ENCODE peak calls at places on chromosomes 13 and 19, in four cellular contexts. One of them, this sample, is unnamed.

GRCh38 chr13:94065741-94066140 is 413.7 kb downstream of the DCT start:
- DNase-seq in T-helper 2 cell: no peak
- DNase-seq in NCI-H748 treated with DMSO at 0.1 percent for 48 hours: no peak
- DNase-seq in stimulated activated CD8-positive, alpha-beta memory T cell treated with anti-CD3 and anti-CD28 coated beads, Interleukin-2, amount 100 ng/mL, for 48 hours: no peak
- DNase-seq in this sample: no peak

GRCh38 chr13:67416047-67416925 is 186.2 kb upstream of the PCDH9 start:
- DNase-seq in T-helper 2 cell: no peak
- DNase-seq in stimulated activated CD8-positive, alpha-beta memory T cell treated with anti-CD3 and anti-CD28 coated beads, Interleukin-2, amount 100 ng/mL, for 48 hours: no peak
- DNase-seq in NCI-H748 treated with DMSO at 0.1 percent for 48 hours: no peak
- DNase-seq in this sample: no peak

GRCh38 chr19:18051887-18052286 is 34.8 kb downstream of the IL12RB1 start:
- DNase-seq in NCI-H748 treated with DMSO at 0.1 percent for 48 hours: no peak
- DNase-seq in stimulated activated CD8-positive, alpha-beta memory T cell treated with anti-CD3 and anti-CD28 coated beads, Interleukin-2, amount 100 ng/mL, for 48 hours: no peak
- DNase-seq in T-helper 2 cell: no peak
- DNase-seq in this sample: no peak

GRCh38 chr13:57624565-57625435 is 6.7 kb upstream of the PCDH17 start:
- DNase-seq in T-helper 2 cell: no peak
- DNase-seq in stimulated activated CD8-positive, alpha-beta memory T cell treated with anti-CD3 and anti-CD28 coated beads, Interleukin-2, amount 100 ng/mL, for 48 hours: no peak
- DNase-seq in NCI-H748 treated with DMSO at 0.1 percent for 48 hours: peak
- DNase-seq in this sample: no peak

GRCh38 chr19:44644391-44645016 is 794 bp downstream of the PVR start:
- DNase-seq in NCI-H748 treated with DMSO at 0.1 percent for 48 hours: peak
- DNase-seq in T-helper 2 cell: no peak
- DNase-seq in stimulated activated CD8-positive, alpha-beta memory T cell treated with anti-CD3 and anti-CD28 coated beads, Interleukin-2, amount 100 ng/mL, for 48 hours: no peak
- DNase-seq in this sample: no peak

GRCh38 chr13:50080158-50080855 is 65.1 kb downstream of the KCNRG start:
- DNase-seq in T-helper 2 cell: no peak
- DNase-seq in NCI-H748 treated with DMSO at 0.1 percent for 48 hours: peak
- DNase-seq in stimulated activated CD8-positive, alpha-beta memory T cell treated with anti-CD3 and anti-CD28 coated beads, Interleukin-2, amount 100 ng/mL, for 48 hours: peak
- DNase-seq in this sample: no peak

GRCh38 chr13:36163809-36164308 is 32.7 kb upstream of the DCLK1 start:
- DNase-seq in T-helper 2 cell: no peak
- DNase-seq in stimulated activated CD8-positive, alpha-beta memory T cell treated with anti-CD3 and anti-CD28 coated beads, Interleukin-2, amount 100 ng/mL, for 48 hours: no peak
- DNase-seq in NCI-H748 treated with DMSO at 0.1 percent for 48 hours: peak
- DNase-seq in this sample: no peak

GRCh38 chr13:94825507-94825906 is 113.2 kb upstream of the SOX21 start:
- DNase-seq in NCI-H748 treated with DMSO at 0.1 percent for 48 hours: peak
- DNase-seq in T-helper 2 cell: no peak
- DNase-seq in stimulated activated CD8-positive, alpha-beta memory T cell treated with anti-CD3 and anti-CD28 coated beads, Interleukin-2, amount 100 ng/mL, for 48 hours: no peak
- DNase-seq in this sample: no peak

GRCh38 chr13:46639033-46639981 is 86.3 kb downstream of the LRCH1 start:
- DNase-seq in NCI-H748 treated with DMSO at 0.1 percent for 48 hours: no peak
- DNase-seq in stimulated activated CD8-positive, alpha-beta memory T cell treated with anti-CD3 and anti-CD28 coated beads, Interleukin-2, amount 100 ng/mL, for 48 hours: no peak
- DNase-seq in T-helper 2 cell: no peak
- DNase-seq in this sample: no peak

GRCh38 chr13:24500977-24501376 is 11.6 kb downstream of the PARP4 start:
- DNase-seq in stimulated activated CD8-positive, alpha-beta memory T cell treated with anti-CD3 and anti-CD28 coated beads, Interleukin-2, amount 100 ng/mL, for 48 hours: no peak
- DNase-seq in T-helper 2 cell: no peak
- DNase-seq in NCI-H748 treated with DMSO at 0.1 percent for 48 hours: no peak
- DNase-seq in this sample: no peak

GRCh38 chr13:103839460-103839859 is 773.2 kb upstream of the SLC10A2 start:
- DNase-seq in T-helper 2 cell: no peak
- DNase-seq in NCI-H748 treated with DMSO at 0.1 percent for 48 hours: no peak
- DNase-seq in stimulated activated CD8-positive, alpha-beta memory T cell treated with anti-CD3 and anti-CD28 coated beads, Interleukin-2, amount 100 ng/mL, for 48 hours: no peak
- DNase-seq in this sample: no peak

GRCh38 chr19:51702754-51703654 is 9.9 kb downstream of the SPACA6 start:
- DNase-seq in stimulated activated CD8-positive, alpha-beta memory T cell treated with anti-CD3 and anti-CD28 coated beads, Interleukin-2, amount 100 ng/mL, for 48 hours: no peak
- DNase-seq in NCI-H748 treated with DMSO at 0.1 percent for 48 hours: no peak
- DNase-seq in T-helper 2 cell: no peak
- DNase-seq in this sample: no peak

GRCh38 chr13:112007191-112007590 is 59.8 kb upstream of the SOX1 start:
- DNase-seq in NCI-H748 treated with DMSO at 0.1 percent for 48 hours: no peak
- DNase-seq in T-helper 2 cell: no peak
- DNase-seq in stimulated activated CD8-positive, alpha-beta memory T cell treated with anti-CD3 and anti-CD28 coated beads, Interleukin-2, amount 100 ng/mL, for 48 hours: no peak
- DNase-seq in this sample: no peak

GRCh38 chr19:1511318-1511988 is 1.4 kb downstream of the ADAMTSL5 start:
- DNase-seq in stimulated activated CD8-positive, alpha-beta memory T cell treated with anti-CD3 and anti-CD28 coated beads, Interleukin-2, amount 100 ng/mL, for 48 hours: no peak
- DNase-seq in NCI-H748 treated with DMSO at 0.1 percent for 48 hours: no peak
- DNase-seq in T-helper 2 cell: no peak
- DNase-seq in this sample: no peak

GRCh38 chr19:4633140-4633967 is 6.0 kb upstream of the TNFAIP8L1 start:
- DNase-seq in NCI-H748 treated with DMSO at 0.1 percent for 48 hours: peak
- DNase-seq in stimulated activated CD8-positive, alpha-beta memory T cell treated with anti-CD3 and anti-CD28 coated beads, Interleukin-2, amount 100 ng/mL, for 48 hours: peak
- DNase-seq in T-helper 2 cell: no peak
- DNase-seq in this sample: no peak

GRCh38 chr13:51731759-51732158 is 72.2 kb downstream of the DHRS12 start:
- DNase-seq in NCI-H748 treated with DMSO at 0.1 percent for 48 hours: no peak
- DNase-seq in T-helper 2 cell: no peak
- DNase-seq in stimulated activated CD8-positive, alpha-beta memory T cell treated with anti-CD3 and anti-CD28 coated beads, Interleukin-2, amount 100 ng/mL, for 48 hours: no peak
- DNase-seq in this sample: no peak

GRCh38 chr19:23263870-23264590 is 13.8 kb upstream of the ZNF724 start:
- DNase-seq in NCI-H748 treated with DMSO at 0.1 percent for 48 hours: no peak
- DNase-seq in T-helper 2 cell: no peak
- DNase-seq in stimulated activated CD8-positive, alpha-beta memory T cell treated with anti-CD3 and anti-CD28 coated beads, Interleukin-2, amount 100 ng/mL, for 48 hours: no peak
- DNase-seq in this sample: no peak